ENCODE peak calls at places on chromosomes 12 and 14, in six cellular contexts. One of them, this sample, is unnamed.

GRCh38 chr12:6062427-6063378 is 61.8 kb downstream of the VWF start:
- DNase-seq in upper lobe of right lung: peak
- DNase-seq in pancreas: peak
- DNase-seq in HCT116: no peak
- DNase-seq in H9: peak
- DNase-seq in keratinocyte: no peak
- DNase-seq in this sample: no peak

GRCh38 chr12:56878010-56878339 is 56.2 kb downstream of the SDR9C7 start:
- DNase-seq in upper lobe of right lung: no peak
- DNase-seq in pancreas: no peak
- DNase-seq in HCT116: no peak
- DNase-seq in H9: no peak
- DNase-seq in keratinocyte: no peak
- DNase-seq in this sample: no peak

GRCh38 chr14:45976001-45976400 is 675.6 kb downstream of the RPL10L start:
- DNase-seq in upper lobe of right lung: no peak
- DNase-seq in pancreas: no peak
- DNase-seq in HCT116: no peak
- DNase-seq in H9: no peak
- DNase-seq in keratinocyte: no peak
- DNase-seq in this sample: no peak

GRCh38 chr12:107543841-107544240 is 141.8 kb upstream of the PWP1 start:
- DNase-seq in upper lobe of right lung: no peak
- DNase-seq in pancreas: no peak
- DNase-seq in HCT116: no peak
- DNase-seq in H9: no peak
- DNase-seq in keratinocyte: no peak
- DNase-seq in this sample: no peak

GRCh38 chr12:40970320-40970907 is 217.7 kb upstream of the PDZRN4 start:
- DNase-seq in upper lobe of right lung: no peak
- DNase-seq in pancreas: no peak
- DNase-seq in HCT116: peak
- DNase-seq in H9: no peak
- DNase-seq in keratinocyte: no peak
- DNase-seq in this sample: no peak

GRCh38 chr12:18224745-18225144 is 36.6 kb upstream of the PIK3C2G start:
- DNase-seq in upper lobe of right lung: no peak
- DNase-seq in pancreas: no peak
- DNase-seq in HCT116: peak
- DNase-seq in H9: no peak
- DNase-seq in keratinocyte: no peak
- DNase-seq in this sample: no peak

GRCh38 chr14:24670594-24670993 is 36.6 kb upstream of the GZMB start:
- DNase-seq in upper lobe of right lung: no peak
- DNase-seq in pancreas: no peak
- DNase-seq in HCT116: no peak
- DNase-seq in H9: no peak
- DNase-seq in keratinocyte: no peak
- DNase-seq in this sample: no peak

GRCh38 chr12:111117017-111117416 is 196.6 kb upstream of the MYL2 start:
- DNase-seq in upper lobe of right lung: no peak
- DNase-seq in pancreas: no peak
- DNase-seq in HCT116: no peak
- DNase-seq in H9: no peak
- DNase-seq in keratinocyte: no peak
- DNase-seq in this sample: no peak

GRCh38 chr14:28673056-28673455 is 93.5 kb upstream of the FOXG1 start:
- DNase-seq in upper lobe of right lung: no peak
- DNase-seq in pancreas: no peak
- DNase-seq in HCT116: no peak
- DNase-seq in H9: no peak
- DNase-seq in keratinocyte: no peak
- DNase-seq in this sample: no peak

GRCh38 chr12:8566525-8566924 is 25.8 kb upstream of the CLEC4E start:
- DNase-seq in upper lobe of right lung: no peak
- DNase-seq in pancreas: no peak
- DNase-seq in HCT116: no peak
- DNase-seq in H9: no peak
- DNase-seq in keratinocyte: no peak
- DNase-seq in this sample: no peak

GRCh38 chr14:55697358-55697985 is 117.5 kb downstream of the KTN1 start:
- DNase-seq in upper lobe of right lung: no peak
- DNase-seq in pancreas: no peak
- DNase-seq in HCT116: no peak
- DNase-seq in H9: no peak
- DNase-seq in keratinocyte: no peak
- DNase-seq in this sample: no peak

GRCh38 chr14:73477618-73478266 is 13.0 kb upstream of the RIOX1 start:
- DNase-seq in upper lobe of right lung: no peak
- DNase-seq in pancreas: no peak
- DNase-seq in HCT116: no peak
- DNase-seq in H9: no peak
- DNase-seq in keratinocyte: no peak
- DNase-seq in this sample: no peak

GRCh38 chr12:50981319-50982239 is 29.2 kb downstream of the HIGD1C start:
- DNase-seq in upper lobe of right lung: no peak
- DNase-seq in pancreas: no peak
- DNase-seq in HCT116: no peak
- DNase-seq in H9: no peak
- DNase-seq in keratinocyte: no peak
- DNase-seq in this sample: no peak

GRCh38 chr14:22622220-22622619 is 21.9 kb downstream of the OR6J1 start:
- DNase-seq in upper lobe of right lung: no peak
- DNase-seq in pancreas: no peak
- DNase-seq in HCT116: no peak
- DNase-seq in H9: no peak
- DNase-seq in keratinocyte: no peak
- DNase-seq in this sample: no peak

GRCh38 chr12:71799105-71799504 is 40.5 kb upstream of the TBC1D15 start:
- DNase-seq in upper lobe of right lung: no peak
- DNase-seq in pancreas: no peak
- DNase-seq in HCT116: no peak
- DNase-seq in H9: no peak
- DNase-seq in keratinocyte: no peak
- DNase-seq in this sample: no peak

GRCh38 chr12:52791271-52792184 is 4.4 kb downstream of the KRT3 start:
- DNase-seq in upper lobe of right lung: peak
- DNase-seq in pancreas: no peak
- DNase-seq in HCT116: no peak
- DNase-seq in H9: no peak
- DNase-seq in keratinocyte: no peak
- DNase-seq in this sample: no peak

GRCh38 chr12:613996-614726 is 49.1 kb downstream of the NINJ2 start:
- DNase-seq in upper lobe of right lung: no peak
- DNase-seq in pancreas: no peak
- DNase-seq in HCT116: no peak
- DNase-seq in H9: peak
- DNase-seq in keratinocyte: no peak
- DNase-seq in this sample: no peak

GRCh38 chr14:37598085-37598972 is 2.9 kb downstream of the TTC6 start:
- DNase-seq in upper lobe of right lung: peak
- DNase-seq in pancreas: no peak
- DNase-seq in HCT116: no peak
- DNase-seq in H9: peak
- DNase-seq in keratinocyte: no peak
- DNase-seq in this sample: peak

GRCh38 chr12:92408072-92408900 is 262.6 kb upstream of the BTG1 start:
- DNase-seq in upper lobe of right lung: no peak
- DNase-seq in pancreas: peak
- DNase-seq in HCT116: peak
- DNase-seq in H9: peak
- DNase-seq in keratinocyte: no peak
- DNase-seq in this sample: no peak

GRCh38 chr12:16610743-16611142 is 4.8 kb upstream of the LMO3 start:
- DNase-seq in upper lobe of right lung: no peak
- DNase-seq in pancreas: no peak
- DNase-seq in HCT116: no peak
- DNase-seq in H9: no peak
- DNase-seq in keratinocyte: no peak
- DNase-seq in this sample: no peak

GRCh38 chr12:53123578-53124351 is 20.5 kb downstream of the SOAT2 start:
- DNase-seq in upper lobe of right lung: no peak
- DNase-seq in pancreas: no peak
- DNase-seq in HCT116: no peak
- DNase-seq in H9: no peak
- DNase-seq in keratinocyte: no peak
- DNase-seq in this sample: no peak

GRCh38 chr14:22159968-22160367 is 429.1 kb downstream of the DAD1 start:
- DNase-seq in upper lobe of right lung: no peak
- DNase-seq in pancreas: no peak
- DNase-seq in HCT116: no peak
- DNase-seq in H9: no peak
- DNase-seq in keratinocyte: no peak
- DNase-seq in this sample: no peak

GRCh38 chr12:15152864-15153263 is 68.4 kb downstream of the RERG start:
- DNase-seq in upper lobe of right lung: no peak
- DNase-seq in pancreas: no peak
- DNase-seq in HCT116: no peak
- DNase-seq in H9: no peak
- DNase-seq in keratinocyte: no peak
- DNase-seq in this sample: no peak

GRCh38 chr14:37870170-37870569 is 274.7 kb downstream of the TTC6 start:
- DNase-seq in upper lobe of right lung: no peak
- DNase-seq in pancreas: no peak
- DNase-seq in HCT116: no peak
- DNase-seq in H9: no peak
- DNase-seq in keratinocyte: no peak
- DNase-seq in this sample: no peak

GRCh38 chr14:73717998-73718741 is 4.0 kb upstream of the PNMA1 start:
- DNase-seq in upper lobe of right lung: peak
- DNase-seq in pancreas: no peak
- DNase-seq in HCT116: no peak
- DNase-seq in H9: peak
- DNase-seq in keratinocyte: no peak
- DNase-seq in this sample: no peak

GRCh38 chr14:68482018-68482417 is 310.8 kb downstream of the ZFP36L1 start:
- DNase-seq in upper lobe of right lung: no peak
- DNase-seq in pancreas: no peak
- DNase-seq in HCT116: no peak
- DNase-seq in H9: no peak
- DNase-seq in keratinocyte: no peak
- DNase-seq in this sample: no peak
- H3K27ac ChIP-seq in upper lobe of right lung: no peak
- H3K27ac ChIP-seq in pancreas: no peak
- H3K27ac ChIP-seq in HCT116: no peak
- H3K27ac ChIP-seq in H9: no peak
- H3K27ac ChIP-seq in keratinocyte: no peak
- H3K27ac ChIP-seq in this sample: no peak

GRCh38 chr12:22231836-22232235 is 102.7 kb downstream of the ST8SIA1 start:
- DNase-seq in upper lobe of right lung: no peak
- DNase-seq in pancreas: no peak
- DNase-seq in HCT116: no peak
- DNase-seq in H9: no peak
- DNase-seq in keratinocyte: no peak
- DNase-seq in this sample: no peak
- TF ChIP-seq CTCF in upper lobe of right lung: no peak
- TF ChIP-seq CTCF in pancreas: no peak
- TF ChIP-seq CTCF in HCT116: no peak
- TF ChIP-seq CTCF in H9: peak
- TF ChIP-seq CTCF in keratinocyte: no peak
- TF ChIP-seq CTCF in this sample: no peak

GRCh38 chr14:99673328-99674063 is 10.6 kb upstream of the CYP46A1 start:
- DNase-seq in upper lobe of right lung: no peak
- DNase-seq in pancreas: no peak
- DNase-seq in HCT116: no peak
- DNase-seq in H9: no peak
- DNase-seq in keratinocyte: no peak
- DNase-seq in this sample: no peak
- H3K27ac ChIP-seq in upper lobe of right lung: no peak
- H3K27ac ChIP-seq in pancreas: no peak
- H3K27ac ChIP-seq in HCT116: no peak
- H3K27ac ChIP-seq in H9: no peak
- H3K27ac ChIP-seq in keratinocyte: no peak
- H3K27ac ChIP-seq in this sample: peak

DNA sequence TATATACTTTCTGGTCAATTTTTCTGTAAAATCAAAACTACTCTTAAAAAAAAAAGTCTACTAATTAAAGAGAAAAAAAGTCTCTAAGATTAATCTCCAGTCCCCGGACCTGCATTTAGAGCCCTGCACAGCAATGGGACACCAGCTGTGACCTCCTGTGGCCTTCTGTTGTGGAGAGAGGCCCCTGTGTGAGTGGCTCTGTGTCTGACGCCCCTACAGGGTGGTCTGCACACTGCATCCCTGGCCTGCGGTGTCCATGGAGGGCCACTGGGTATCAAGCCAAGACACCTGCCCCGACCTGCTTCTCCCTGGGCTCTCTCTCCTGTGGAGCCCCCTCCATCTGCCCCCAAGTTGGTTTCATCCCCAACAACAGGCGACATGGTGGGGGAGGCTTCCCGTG is 248.0 kb upstream of the DIO3 start:
- DNase-seq in upper lobe of right lung: no peak
- DNase-seq in pancreas: no peak
- DNase-seq in HCT116: no peak
- DNase-seq in H9: no peak
- DNase-seq in keratinocyte: no peak
- DNase-seq in this sample: no peak
- TF ChIP-seq CTCF in upper lobe of right lung: no peak
- TF ChIP-seq CTCF in pancreas: no peak
- TF ChIP-seq CTCF in HCT116: no peak
- TF ChIP-seq CTCF in H9: peak
- TF ChIP-seq CTCF in keratinocyte: no peak
- TF ChIP-seq CTCF in this sample: no peak